ENCODE peak calls at places on chromosomes 4 and X, in eight cellular contexts. One of them, this sample, is unnamed.

GRCh38 chrX:153948847-153949819 is 4.7 kb upstream of the RENBP start:
- DNase-seq in cardiac fibroblast: no peak
- DNase-seq in ureter: no peak
- DNase-seq in GOT3: no peak
- DNase-seq in foreskin fibroblast: no peak
- DNase-seq in amniotic stem cell: no peak
- DNase-seq in left ventricle myocardium inferior: no peak
- DNase-seq in neural crest cell: no peak
- DNase-seq in this sample: no peak

GRCh38 chr4:54651050-54651449 is 6.7 kb upstream of the KIT start:
- DNase-seq in cardiac fibroblast: no peak
- DNase-seq in ureter: no peak
- DNase-seq in GOT3: no peak
- DNase-seq in foreskin fibroblast: no peak
- DNase-seq in amniotic stem cell: no peak
- DNase-seq in left ventricle myocardium inferior: no peak
- DNase-seq in neural crest cell: no peak
- DNase-seq in this sample: no peak

GRCh38 chrX:110531873-110532272 is 173.2 kb downstream of the RTL9 start:
- DNase-seq in cardiac fibroblast: no peak
- DNase-seq in ureter: no peak
- DNase-seq in GOT3: no peak
- DNase-seq in foreskin fibroblast: peak
- DNase-seq in amniotic stem cell: no peak
- DNase-seq in left ventricle myocardium inferior: no peak
- DNase-seq in neural crest cell: no peak
- DNase-seq in this sample: no peak

GRCh38 chrX:127578395-127578794 is 473.8 kb downstream of the ACTRT1 start:
- DNase-seq in cardiac fibroblast: no peak
- DNase-seq in ureter: no peak
- DNase-seq in GOT3: no peak
- DNase-seq in foreskin fibroblast: no peak
- DNase-seq in amniotic stem cell: no peak
- DNase-seq in left ventricle myocardium inferior: peak
- DNase-seq in neural crest cell: no peak
- DNase-seq in this sample: no peak

GRCh38 chrX:109472939-109473713 is 8.8 kb downstream of the GUCY2F start:
- DNase-seq in cardiac fibroblast: peak
- DNase-seq in ureter: no peak
- DNase-seq in GOT3: no peak
- DNase-seq in foreskin fibroblast: peak
- DNase-seq in amniotic stem cell: peak
- DNase-seq in left ventricle myocardium inferior: no peak
- DNase-seq in neural crest cell: peak
- DNase-seq in this sample: no peak

GRCh38 chr4:88143504-88143903 is 14.9 kb downstream of the ABCG2 start:
- DNase-seq in cardiac fibroblast: peak
- DNase-seq in ureter: no peak
- DNase-seq in GOT3: no peak
- DNase-seq in foreskin fibroblast: peak
- DNase-seq in amniotic stem cell: peak
- DNase-seq in left ventricle myocardium inferior: no peak
- DNase-seq in neural crest cell: no peak
- DNase-seq in this sample: peak

GRCh38 chr4:161256716-161257115 is 907.1 kb downstream of the FSTL5 start:
- DNase-seq in cardiac fibroblast: no peak
- DNase-seq in ureter: no peak
- DNase-seq in GOT3: no peak
- DNase-seq in foreskin fibroblast: peak
- DNase-seq in amniotic stem cell: no peak
- DNase-seq in left ventricle myocardium inferior: no peak
- DNase-seq in neural crest cell: no peak
- DNase-seq in this sample: no peak

GRCh38 chr4:21780158-21780557 is 168.4 kb downstream of the KCNIP4 start:
- DNase-seq in cardiac fibroblast: no peak
- DNase-seq in ureter: no peak
- DNase-seq in GOT3: no peak
- DNase-seq in foreskin fibroblast: peak
- DNase-seq in amniotic stem cell: no peak
- DNase-seq in left ventricle myocardium inferior: no peak
- DNase-seq in neural crest cell: no peak
- DNase-seq in this sample: no peak

GRCh38 chrX:19888419-19888879 is 1.0 kb upstream of the SH3KBP1 start:
- DNase-seq in cardiac fibroblast: peak
- DNase-seq in ureter: no peak
- DNase-seq in GOT3: peak
- DNase-seq in foreskin fibroblast: peak
- DNase-seq in amniotic stem cell: peak
- DNase-seq in left ventricle myocardium inferior: no peak
- DNase-seq in neural crest cell: no peak
- DNase-seq in this sample: peak

GRCh38 chrX:72395252-72395651 is 89.5 kb upstream of the CITED1 start:
- DNase-seq in cardiac fibroblast: peak
- DNase-seq in ureter: no peak
- DNase-seq in GOT3: no peak
- DNase-seq in foreskin fibroblast: peak
- DNase-seq in amniotic stem cell: no peak
- DNase-seq in left ventricle myocardium inferior: no peak
- DNase-seq in neural crest cell: no peak
- DNase-seq in this sample: no peak

GRCh38 chrX:120755066-120755846 is 120.4 kb downstream of the CT47B1 start:
- DNase-seq in cardiac fibroblast: no peak
- DNase-seq in ureter: no peak
- DNase-seq in GOT3: no peak
- DNase-seq in foreskin fibroblast: no peak
- DNase-seq in amniotic stem cell: no peak
- DNase-seq in left ventricle myocardium inferior: no peak
- DNase-seq in neural crest cell: no peak
- DNase-seq in this sample: no peak

GRCh38 chrX:22345884-22346283 is 73.2 kb downstream of the CBLL2 start:
- DNase-seq in cardiac fibroblast: no peak
- DNase-seq in ureter: no peak
- DNase-seq in GOT3: no peak
- DNase-seq in foreskin fibroblast: no peak
- DNase-seq in amniotic stem cell: no peak
- DNase-seq in left ventricle myocardium inferior: no peak
- DNase-seq in neural crest cell: no peak
- DNase-seq in this sample: no peak

GRCh38 chr4:173371292-173372192 is 788 bp downstream of the SAP30 start:
- DNase-seq in cardiac fibroblast: peak
- DNase-seq in ureter: peak
- DNase-seq in GOT3: no peak
- DNase-seq in foreskin fibroblast: peak
- DNase-seq in amniotic stem cell: peak
- DNase-seq in left ventricle myocardium inferior: peak
- DNase-seq in neural crest cell: peak
- DNase-seq in this sample: peak

GRCh38 chrX:45035071-45035470 is 162.1 kb downstream of the KDM6A start:
- DNase-seq in cardiac fibroblast: no peak
- DNase-seq in ureter: no peak
- DNase-seq in GOT3: no peak
- DNase-seq in foreskin fibroblast: no peak
- DNase-seq in amniotic stem cell: no peak
- DNase-seq in left ventricle myocardium inferior: no peak
- DNase-seq in neural crest cell: no peak
- DNase-seq in this sample: no peak

GRCh38 chr4:24800273-24800880 is 5.0 kb downstream of the SOD3 start:
- DNase-seq in cardiac fibroblast: peak
- DNase-seq in ureter: no peak
- DNase-seq in GOT3: no peak
- DNase-seq in foreskin fibroblast: no peak
- DNase-seq in amniotic stem cell: no peak
- DNase-seq in left ventricle myocardium inferior: peak
- DNase-seq in neural crest cell: no peak
- DNase-seq in this sample: no peak